ENCODE peak calls at places on chromosomes 4 and X, in eight cellular contexts. N is nephron progenitor cell, A is fibroblast of the aortic adventitia, Q is glutamatergic neuron, M is ovary, Y is foreskin fibroblast, F is thoracic aorta, B is colonic mucosa. V is an unnamed sample.

GRCh38 chrX:107117993-107118321 is 665 bp downstream of the RBM41 start:
- DNase-seq in N (no peak), A (peak; percentile 7), Q (no peak), M (no peak), Y (peak; percentile 21), F (no peak), B (no peak), V (no peak)

GRCh38 chrX:24842486-24842885 is 148.8 kb downstream of the POLA1 start:
- DNase-seq in N (no peak), A (no peak), Q (no peak), M (peak; percentile 64), Y (peak; percentile 12), F (no peak), B (no peak), V (no peak)

GRCh38 chr4:48778431-48779094 is 1.5 kb downstream of the FRYL start:
- DNase-seq in N (no peak), A (peak; percentile 65), Q (no peak), M (no peak), Y (peak; percentile 53), F (no peak), B (no peak), V (peak; percentile 32)

GRCh38 chr4:122360754-122361153 is 18.1 kb upstream of the ADAD1 start:
- DNase-seq in N (no peak), A (no peak), Q (no peak), M (no peak), Y (no peak), F (no peak), B (no peak), V (no peak)

GRCh38 chr4:108850407-108850709 is 87.5 kb upstream of the ETNPPL start:
- DNase-seq in N (no peak), A (no peak), Q (no peak), M (no peak), Y (peak; percentile 29), F (no peak), B (no peak), V (no peak)

GRCh38 chrX:74133156-74133796 is 170.7 kb upstream of the ZCCHC13 start:
- DNase-seq in N (peak; percentile 33), A (peak; percentile 88), Q (no peak), M (no peak), Y (peak; percentile 70), F (no peak), B (peak; percentile 27), V (peak; percentile 59)

GRCh38 chrX:72347366-72347765 is 41.7 kb upstream of the CITED1 start:
- DNase-seq in N (no peak), A (peak; percentile 48), Q (no peak), M (no peak), Y (no peak), F (no peak), B (no peak), V (no peak)

GRCh38 chr4:10157478-10158354 is 41.1 kb upstream of the WDR1 start:
- DNase-seq in N (peak; percentile 57), A (peak; percentile 91), Q (peak; percentile 51), M (peak; percentile 19), Y (peak; percentile 80), F (no peak), B (peak; percentile 56), V (peak; percentile 71)

GRCh38 chr4:161555689-161556660 is 607.8 kb downstream of the FSTL5 start:
- DNase-seq in N (no peak), A (no peak), Q (no peak), M (no peak), Y (peak; percentile 67), F (no peak), B (no peak), V (no peak)

GRCh38 chrX:1564750-1565683 is 26.4 kb upstream of the AKAP17A start:
- DNase-seq in N (no peak), A (no peak), Q (no peak), M (no peak), Y (no peak), F (no peak), B (no peak), V (no peak)

GRCh38 chrX:21840199-21840557 is 761 bp downstream of the MBTPS2 start:
- DNase-seq in N (no peak), A (peak; percentile 23), Q (no peak), M (no peak), Y (peak; percentile 13), F (no peak), B (no peak), V (no peak)

GRCh38 chr4:130393246-130394041 is 1297.5 kb downstream of the C4orf33 start:
- DNase-seq in N (no peak), A (peak; percentile 76), Q (no peak), M (no peak), Y (peak; percentile 54), F (no peak), B (no peak), V (peak; percentile 8)

GRCh38 chr4:4787421-4787820 is 72.0 kb upstream of the MSX1 start:
- DNase-seq in N (no peak), A (no peak), Q (no peak), M (no peak), Y (no peak), F (no peak), B (no peak), V (no peak)

DNA sequence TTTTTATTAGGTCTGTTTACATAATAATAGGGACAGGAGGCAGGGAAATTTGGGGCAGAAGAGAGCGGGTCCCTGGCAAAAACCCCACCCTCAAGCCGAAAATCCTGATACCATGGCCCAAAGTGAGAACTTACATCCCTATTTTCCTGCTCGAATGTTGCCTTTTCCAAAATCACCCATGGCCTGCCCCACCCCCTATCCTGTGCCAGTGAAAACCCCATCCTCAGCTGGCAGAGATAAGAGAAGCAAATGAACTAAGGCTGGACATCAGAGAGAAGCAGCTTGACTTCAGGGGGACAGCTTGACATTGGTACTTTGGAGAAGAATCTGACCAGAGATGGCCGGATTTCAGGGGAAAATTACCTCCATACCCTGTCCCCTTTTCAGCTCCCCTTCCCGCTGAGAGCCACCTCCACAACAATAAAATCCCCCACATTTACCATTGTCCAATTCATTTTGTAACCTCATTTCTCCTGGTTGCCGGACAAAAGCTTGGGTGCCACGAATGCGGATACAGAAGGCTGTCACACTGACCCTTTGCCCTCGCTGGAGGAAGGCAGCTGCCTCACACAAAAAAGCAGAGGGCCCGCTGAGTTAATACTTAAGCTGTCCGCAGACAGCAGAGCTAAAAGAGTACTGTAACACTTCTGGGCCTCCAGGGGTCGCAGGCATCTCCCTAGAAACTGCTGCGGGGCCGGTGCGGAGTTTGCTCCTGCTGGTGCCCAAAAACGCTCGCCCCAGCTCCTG is 196.2 kb downstream of the SNCA start:
- DNase-seq in N (peak; percentile 74), A (peak; percentile 43), Q (peak; percentile 81), M (peak; percentile 11), Y (peak; percentile 77), F (no peak), B (peak; percentile 50), V (no peak)
- TF ChIP-seq CTCF in N (peak; percentile 68), A (peak; percentile 65), Q (peak; percentile 73), M (no peak), Y (peak; percentile 69), F (no peak), B (no peak), V (peak; percentile 76)

GRCh38 chr4:100908540-100908939 is 390.7 kb upstream of the EMCN start:
- DNase-seq in N (no peak), A (no peak), Q (no peak), M (no peak), Y (no peak), F (no peak), B (no peak), V (no peak)

GRCh38 chr4:100906973-100907372 is 389.2 kb upstream of the EMCN start:
- DNase-seq in N (no peak), A (no peak), Q (no peak), M (no peak), Y (no peak), F (no peak), B (no peak), V (no peak)

GRCh38 chr4:100913685-100914084 is 395.9 kb upstream of the EMCN start:
- DNase-seq in N (no peak), A (no peak), Q (peak; percentile 29), M (no peak), Y (no peak), F (no peak), B (no peak), V (no peak)

DNA sequence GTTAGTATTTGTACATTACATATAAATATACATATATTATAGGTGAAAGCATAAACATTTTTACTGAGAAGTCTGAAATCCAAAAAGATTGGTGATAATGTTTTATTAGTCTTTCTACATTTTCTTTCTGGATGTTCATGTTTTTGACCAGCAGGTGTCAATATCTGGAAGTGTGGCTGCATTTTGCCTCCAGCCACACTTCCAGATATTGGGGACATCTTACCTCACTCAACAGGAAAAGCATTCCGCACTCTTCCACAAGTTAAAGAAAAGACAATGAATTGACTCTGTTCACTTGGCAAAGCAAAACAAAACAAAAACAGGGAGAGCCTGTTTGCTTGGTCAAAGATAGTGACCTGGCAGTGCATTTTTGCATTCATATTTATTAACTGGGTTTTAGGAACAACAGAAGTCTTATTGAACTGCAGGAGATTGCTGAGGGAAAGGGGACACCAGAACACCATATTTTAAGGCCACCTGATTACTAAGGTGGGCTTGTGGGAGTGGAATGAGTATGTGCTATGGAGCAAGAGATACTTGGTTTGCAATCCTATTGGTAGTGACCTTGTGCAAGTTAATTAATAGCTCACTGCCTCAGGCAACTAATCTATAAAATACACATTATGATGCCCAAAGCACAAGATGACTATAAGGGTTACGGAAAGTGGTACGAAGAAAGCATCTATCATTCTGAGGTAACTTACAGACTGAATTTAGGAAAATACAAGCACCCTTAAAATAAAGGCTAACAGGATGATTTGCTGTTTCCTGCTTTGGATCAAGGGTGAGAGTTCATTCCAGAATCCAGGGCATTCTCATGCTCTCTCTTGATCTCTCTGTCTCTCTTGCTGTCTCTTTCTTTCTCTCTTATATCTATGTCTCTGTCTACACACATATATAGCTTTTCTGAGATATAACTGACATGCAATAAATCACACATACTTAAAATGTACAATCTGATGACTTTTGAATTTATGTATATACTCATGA is 389.9 kb upstream of the EMCN start:
- DNase-seq in N (no peak), A (peak; percentile 20), Q (no peak), M (no peak), Y (peak; percentile 23), F (no peak), B (no peak), V (no peak)
- TF ChIP-seq CTCF in N (no peak), A (peak; percentile 28), Q (peak; percentile 54), M (no peak), Y (peak; percentile 20), F (peak; percentile 32), B (peak; percentile 19), V (peak; percentile 74)

DNA sequence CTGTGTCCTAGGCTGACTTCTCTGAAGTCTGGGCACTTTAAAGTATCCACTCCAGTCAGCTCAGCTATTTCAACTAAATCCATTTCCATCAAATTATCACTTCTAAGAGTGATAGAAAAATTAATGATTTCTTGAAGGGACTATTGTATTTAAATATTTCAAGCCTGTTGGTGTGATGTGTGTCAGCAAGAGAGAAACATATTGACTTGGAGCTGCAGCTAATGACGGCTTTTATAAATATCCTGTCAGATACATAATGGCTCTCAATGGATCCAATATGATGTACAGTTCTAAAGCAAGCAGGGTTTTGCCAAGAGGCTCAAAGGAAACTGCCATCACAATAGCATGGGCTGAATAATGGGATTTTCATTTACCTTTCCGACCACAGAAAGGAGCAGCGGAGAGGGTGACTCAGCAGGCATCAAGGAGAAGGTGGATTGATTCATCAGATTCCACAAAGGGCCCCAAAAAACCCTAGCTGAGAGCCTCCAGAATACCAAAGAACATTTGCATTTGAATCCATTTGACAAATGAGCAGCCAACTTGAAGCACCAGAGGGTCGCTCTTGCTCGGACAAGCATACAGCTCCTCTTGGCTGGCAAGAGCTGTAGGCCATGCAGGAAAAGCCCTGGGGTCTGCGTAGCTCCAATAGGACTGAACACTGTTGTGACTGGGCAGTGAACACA is 355.8 kb upstream of the NOCT start:
- DNase-seq in N (no peak), A (no peak), Q (no peak), M (no peak), Y (no peak), F (no peak), B (no peak), V (no peak)
- TF ChIP-seq CTCF in N (no peak), A (no peak), Q (no peak), M (no peak), Y (no peak), F (no peak), B (no peak), V (no peak)

GRCh38 chr4:28225689-28226353 is 1365.2 kb downstream of the STIM2 start:
- DNase-seq in N (no peak), A (peak; percentile 37), Q (no peak), M (no peak), Y (peak; percentile 2), F (no peak), B (no peak), V (no peak)
- TF ChIP-seq CTCF in N (no peak), A (no peak), Q (no peak), M (no peak), Y (peak; percentile 12), F (no peak), B (no peak), V (no peak)

V was measured in HFFc6.